ENCODE peak calls at places on chromosomes 1 and 21, in five cellular contexts. One of them, this sample, is unnamed.

GRCh38 chr1:179230721-179231120 is 1.2 kb upstream of the ABL2 start:
- DNase-seq in CD8-positive, alpha-beta memory T cell: no peak
- DNase-seq in left lung: no peak
- DNase-seq in Peyer's patch: no peak
- DNase-seq in Daoy: no peak
- DNase-seq in this sample: no peak

GRCh38 chr1:56671542-56671941 is 26.4 kb downstream of the PRKAA2 start:
- DNase-seq in Peyer's patch: no peak
- DNase-seq in Daoy: no peak
- DNase-seq in CD8-positive, alpha-beta memory T cell: no peak
- DNase-seq in left lung: no peak
- DNase-seq in this sample: no peak

GRCh38 chr1:53547321-53547720 is 88.1 kb downstream of the DMRTB1 start:
- DNase-seq in left lung: no peak
- DNase-seq in Daoy: no peak
- DNase-seq in Peyer's patch: no peak
- DNase-seq in CD8-positive, alpha-beta memory T cell: no peak
- DNase-seq in this sample: no peak

GRCh38 chr1:8134546-8135235 is 108.6 kb upstream of the ERRFI1 start:
- DNase-seq in Daoy: peak; percentile 71
- DNase-seq in Peyer's patch: no peak
- DNase-seq in left lung: no peak
- DNase-seq in CD8-positive, alpha-beta memory T cell: no peak
- DNase-seq in this sample: no peak

GRCh38 chr1:51237714-51238403 is 1.8 kb downstream of the RNF11 start:
- DNase-seq in Peyer's patch: no peak
- DNase-seq in Daoy: peak; percentile 21
- DNase-seq in CD8-positive, alpha-beta memory T cell: no peak
- DNase-seq in left lung: no peak
- DNase-seq in this sample: no peak

GRCh38 chr1:112262301-112262700 is 133.7 kb upstream of the CTTNBP2NL start:
- DNase-seq in left lung: no peak
- DNase-seq in Daoy: no peak
- DNase-seq in CD8-positive, alpha-beta memory T cell: no peak
- DNase-seq in Peyer's patch: no peak
- DNase-seq in this sample: no peak

GRCh38 chr1:20505488-20505887 is 2.5 kb downstream of the MUL1 start:
- DNase-seq in left lung: no peak
- DNase-seq in Peyer's patch: no peak
- DNase-seq in Daoy: no peak
- DNase-seq in CD8-positive, alpha-beta memory T cell: no peak
- DNase-seq in this sample: no peak

GRCh38 chr1:207748737-207749528 is 2.9 kb upstream of the CD46 start:
- DNase-seq in left lung: no peak
- DNase-seq in CD8-positive, alpha-beta memory T cell: no peak
- DNase-seq in Peyer's patch: no peak
- DNase-seq in Daoy: no peak
- DNase-seq in this sample: no peak

GRCh38 chr1:171185064-171185463 is at the start of gene FMO2:
- DNase-seq in left lung: no peak
- DNase-seq in CD8-positive, alpha-beta memory T cell: no peak
- DNase-seq in Peyer's patch: no peak
- DNase-seq in Daoy: no peak
- DNase-seq in this sample: no peak

GRCh38 chr1:177913762-177914540 is 55.9 kb downstream of the SEC16B start:
- DNase-seq in Daoy: no peak
- DNase-seq in left lung: no peak
- DNase-seq in Peyer's patch: no peak
- DNase-seq in CD8-positive, alpha-beta memory T cell: no peak
- DNase-seq in this sample: no peak

GRCh38 chr1:55064071-55064581 is 24.8 kb downstream of the PCSK9 start:
- DNase-seq in Daoy: peak; percentile 21
- DNase-seq in CD8-positive, alpha-beta memory T cell: no peak
- DNase-seq in Peyer's patch: no peak
- DNase-seq in left lung: no peak
- DNase-seq in this sample: no peak

GRCh38 chr1:211327341-211327921 is 798 bp downstream of the TRAF5 start:
- DNase-seq in Daoy: peak; percentile 32
- DNase-seq in CD8-positive, alpha-beta memory T cell: no peak
- DNase-seq in left lung: no peak
- DNase-seq in Peyer's patch: peak; percentile 65
- DNase-seq in this sample: no peak

GRCh38 chr1:219772265-219773036 is 155.9 kb downstream of the SLC30A10 start:
- DNase-seq in left lung: no peak
- DNase-seq in CD8-positive, alpha-beta memory T cell: no peak
- DNase-seq in Daoy: peak; percentile 67
- DNase-seq in Peyer's patch: no peak
- DNase-seq in this sample: no peak

GRCh38 chr1:36918604-36919003 is 115.7 kb downstream of the GRIK3 start:
- DNase-seq in CD8-positive, alpha-beta memory T cell: no peak
- DNase-seq in Daoy: no peak
- DNase-seq in Peyer's patch: no peak
- DNase-seq in left lung: no peak
- DNase-seq in this sample: no peak

GRCh38 chr21:39888848-39889247 is 21.6 kb downstream of the PCP4 start:
- DNase-seq in left lung: no peak
- DNase-seq in Daoy: no peak
- DNase-seq in CD8-positive, alpha-beta memory T cell: no peak
- DNase-seq in Peyer's patch: no peak
- DNase-seq in this sample: no peak

GRCh38 chr1:27672750-27673112 is 739 bp upstream of the IFI6 start:
- DNase-seq in CD8-positive, alpha-beta memory T cell: no peak
- DNase-seq in Peyer's patch: no peak
- DNase-seq in Daoy: no peak
- DNase-seq in left lung: no peak
- DNase-seq in this sample: no peak